ENCODE peak calls at places on chromosomes 4 and X, in six cellular contexts. J, F, O, K, W and L are unnamed samples.

GRCh38 chr4:25160714-25161598 is 707 bp upstream of the SEPSECS start:
- DNase-seq in J (peak), K (peak), O (peak), W (peak), F (no peak), L (no peak)

GRCh38 chrX:74246524-74246923 is 57.5 kb upstream of the ZCCHC13 start:
- DNase-seq in J (no peak), W (no peak), F (no peak), O (no peak), K (no peak), L (no peak)

GRCh38 chrX:131146702-131147101 is 88.6 kb downstream of the ARHGAP36 start:
- DNase-seq in K (no peak), J (no peak), O (no peak), W (no peak), F (no peak), L (no peak)

GRCh38 chr4:38390962-38391361 is 273.0 kb upstream of the KLF3 start:
- DNase-seq in O (no peak), K (no peak), W (no peak), F (no peak), J (no peak), L (no peak)

GRCh38 chr4:159014896-159015295 is 88.0 kb upstream of the RAPGEF2 start:
- DNase-seq in F (no peak), O (no peak), J (no peak), K (no peak), W (no peak), L (no peak)

GRCh38 chr4:145494666-145495065 is 13.0 kb downstream of the SMAD1 start:
- DNase-seq in K (no peak), W (no peak), F (no peak), O (no peak), J (no peak), L (no peak)

GRCh38 chr4:175127314-175127713 is 209.2 kb downstream of the ADAM29 start:
- DNase-seq in O (no peak), W (peak), F (no peak), J (no peak), K (no peak), L (no peak)

GRCh38 chr4:38803833-38804653 is 548 bp downstream of the TLR1 start:
- DNase-seq in W (no peak), O (no peak), F (no peak), J (no peak), K (no peak), L (no peak)

GRCh38 chrX:17860811-17861495 is at the start of gene RAI2:
- DNase-seq in K (peak), F (peak), O (no peak), W (no peak), J (no peak), L (no peak)

GRCh38 chr4:96016615-96017299 is 176.9 kb downstream of the PDHA2 start:
- DNase-seq in W (peak), J (no peak), K (no peak), O (no peak), F (no peak), L (no peak)

GRCh38 chr4:80219301-80220025 is 22.2 kb downstream of the PRDM8 start:
- DNase-seq in F (no peak), J (no peak), K (no peak), W (no peak), O (no peak), L (no peak)

GRCh38 chrX:105191878-105192277 is 28.6 kb downstream of the TEX13A start:
- DNase-seq in F (peak), O (no peak), J (no peak), K (no peak), W (no peak), L (no peak)

GRCh38 chr4:14059006-14059405 is 431.5 kb upstream of the BOD1L1 start:
- DNase-seq in F (no peak), K (no peak), W (no peak), O (no peak), J (no peak), L (no peak)

GRCh38 chr4:60562353-60562752 is 637.8 kb upstream of the ADGRL3 start:
- DNase-seq in W (no peak), O (no peak), J (no peak), K (no peak), F (no peak), L (no peak)